ENCODE peak calls at places on chromosomes 7 and 10, in seven cellular contexts. D, G, B, H, C, A and Q are unnamed samples.

GRCh38 chr7:5417106-5418071 is 6.2 kb downstream of the TNRC18 start:
- DNase-seq in D (no peak), G (no peak), B (no peak), H (no peak), C (no peak), A (peak), Q (peak)

GRCh38 chr7:2108501-2109250 is 124.1 kb downstream of the MAD1L1 start:
- DNase-seq in D (no peak), G (no peak), B (no peak), H (no peak), C (no peak), A (no peak), Q (peak)

GRCh38 chr7:151110941-151111645 is 24.8 kb downstream of the AGAP3 start:
- DNase-seq in D (no peak), G (peak), B (peak), H (no peak), C (peak), A (peak), Q (peak)

GRCh38 chr10:103612462-103613365 is 119.2 kb downstream of the NEURL1 start:
- DNase-seq in D (peak), G (no peak), B (no peak), H (no peak), C (no peak), A (no peak), Q (no peak)

GRCh38 chr7:73774923-73775322 is 4.9 kb upstream of the CLDN3 start:
- DNase-seq in D (no peak), G (no peak), B (no peak), H (no peak), C (no peak), A (no peak), Q (no peak)

GRCh38 chr7:26265061-26265460 is 26.6 kb upstream of the SNX10 start:
- DNase-seq in D (no peak), G (no peak), B (no peak), H (no peak), C (no peak), A (no peak), Q (no peak)

GRCh38 chr7:102260856-102261255 is 25.8 kb upstream of the SH2B2 start:
- DNase-seq in D (no peak), G (no peak), B (no peak), H (no peak), C (no peak), A (peak), Q (peak)

GRCh38 chr10:12418000-12418399 is 68.7 kb downstream of the CAMK1D start:
- DNase-seq in D (no peak), G (no peak), B (no peak), H (no peak), C (no peak), A (no peak), Q (no peak)

GRCh38 chr10:119812684-119813083 is 60.0 kb downstream of the MCMBP start:
- DNase-seq in D (no peak), G (no peak), B (no peak), H (no peak), C (no peak), A (no peak), Q (no peak)

GRCh38 chr10:132036153-132036886 is 29.4 kb upstream of the JAKMIP3 start:
- DNase-seq in D (no peak), G (peak), B (no peak), H (no peak), C (no peak), A (no peak), Q (peak)